ENCODE peak calls at places on chromosomes 12 and 14, in five cellular contexts. S is neural progenitor cell, C is OCI-LY7, U is esophagus muscularis mucosa, X is hepatocyte. E is an unnamed sample.

GRCh38 chr14:65208548-65208947 is 106.2 kb upstream of the MAX start:
- DNase-seq in S (no peak), C (peak), U (no peak), X (no peak), E (no peak)

GRCh38 chr14:50340945-50341344 is 28.8 kb downstream of the DMAC2L start:
- DNase-seq in S (peak), C (peak), U (peak), X (no peak), E (no peak)

GRCh38 chr14:100688598-100689499 is 37.8 kb upstream of the DLK1 start:
- DNase-seq in S (no peak), C (no peak), U (no peak), X (no peak), E (no peak)

GRCh38 chr14:59511916-59512530 is 27.7 kb downstream of the JKAMP start:
- DNase-seq in S (peak), C (peak), U (no peak), X (no peak), E (no peak)

GRCh38 chr14:105364100-105364708 is 34.1 kb upstream of the TEX22 start:
- DNase-seq in S (no peak), C (no peak), U (no peak), X (no peak), E (peak)

GRCh38 chr12:23949212-23950010 is at the start of gene SOX5:
- DNase-seq in S (peak), C (no peak), U (no peak), X (peak), E (no peak)

GRCh38 chr12:115155665-115156645 is 472.0 kb upstream of the TBX3 start:
- DNase-seq in S (no peak), C (no peak), U (peak), X (no peak), E (peak)

GRCh38 chr14:77950371-77950770 is 150.5 kb downstream of the ADCK1 start:
- DNase-seq in S (no peak), C (no peak), U (no peak), X (no peak), E (no peak)

GRCh38 chr14:68576496-68577244 is 216.2 kb downstream of the ZFP36L1 start:
- DNase-seq in S (no peak), C (no peak), U (no peak), X (peak), E (no peak)

GRCh38 chr12:116382456-116382902 is 105.0 kb upstream of the MED13L start:
- DNase-seq in S (peak), C (no peak), U (no peak), X (no peak), E (no peak)

GRCh38 chr12:15050664-15051063 is 77.8 kb downstream of the PDE6H start:
- DNase-seq in S (no peak), C (no peak), U (no peak), X (peak), E (no peak)

GRCh38 chr12:128930591-128930990 is 77.3 kb downstream of the GLT1D1 start:
- DNase-seq in S (peak), C (no peak), U (no peak), X (no peak), E (no peak)

GRCh38 chr12:108110844-108111243 is 18.2 kb upstream of the WSCD2 start:
- DNase-seq in S (no peak), C (no peak), U (no peak), X (no peak), E (no peak)

GRCh38 chr14:103361868-103362267 is 23.3 kb upstream of the MARK3 start:
- DNase-seq in S (no peak), C (no peak), U (no peak), X (no peak), E (peak)

GRCh38 chr12:89827592-89827991 is 119.0 kb upstream of the ATP2B1 start:
- DNase-seq in S (peak), C (no peak), U (no peak), X (no peak), E (no peak)

GRCh38 chr14:92883066-92883465 is 39.9 kb upstream of the CHGA start:
- DNase-seq in S (no peak), C (no peak), U (no peak), X (no peak), E (no peak)

GRCh38 chr12:22743700-22744099 is 118.7 kb downstream of the ETNK1 start:
- DNase-seq in S (no peak), C (no peak), U (no peak), X (no peak), E (no peak)

GRCh38 chr12:53867216-53868012 is 71.2 kb upstream of the HOXC13 start:
- DNase-seq in S (peak), C (no peak), U (no peak), X (peak), E (no peak)

GRCh38 chr12:86660488-86661171 is 404.4 kb upstream of the MGAT4C start:
- DNase-seq in S (no peak), C (no peak), U (no peak), X (no peak), E (no peak)

GRCh38 chr12:94777936-94778335 is 127.6 kb upstream of the TMCC3 start:
- DNase-seq in S (no peak), C (no peak), U (no peak), X (no peak), E (no peak)

GRCh38 chr12:94112116-94112515 is 36.3 kb upstream of the PLXNC1 start:
- DNase-seq in S (no peak), C (no peak), U (no peak), X (no peak), E (no peak)

GRCh38 chr14:89911018-89911919 is 43.3 kb downstream of the EFCAB11 start:
- DNase-seq in S (peak), C (no peak), U (no peak), X (peak), E (no peak)

GRCh38 chr14:36661506-36662257 is at the start of gene PAX9:
- DNase-seq in S (peak), C (peak), U (peak), X (peak), E (peak)

GRCh38 chr12:98532687-98533304 is 17.4 kb downstream of the TMPO start:
- DNase-seq in S (peak), C (peak), U (no peak), X (peak), E (no peak)

GRCh38 chr14:23936084-23936829 is 17.3 kb upstream of the DHRS4 start:
- DNase-seq in S (no peak), C (no peak), U (no peak), X (no peak), E (no peak)

GRCh38 chr12:55666508-55666907 is 29.8 kb downstream of the OR10P1 start:
- DNase-seq in S (no peak), C (no peak), U (no peak), X (no peak), E (no peak)

GRCh38 chr12:131407221-131408035 is 303.5 kb upstream of the SFSWAP start:
- DNase-seq in S (no peak), C (no peak), U (no peak), X (no peak), E (no peak)

GRCh38 chr12:129696952-129697351 is 206.9 kb downstream of the TMEM132D start:
- DNase-seq in S (no peak), C (no peak), U (peak), X (no peak), E (no peak)

GRCh38 chr14:94536836-94537235 is 24.4 kb upstream of the SERPINA4 start:
- DNase-seq in S (no peak), C (peak), U (no peak), X (no peak), E (no peak)

GRCh38 chr12:14768823-14769405 is 34.4 kb downstream of the WBP11 start:
- DNase-seq in S (peak), C (peak), U (no peak), X (peak), E (no peak)

GRCh38 chr12:85874064-85874463 is at the start of gene NTS:
- DNase-seq in S (peak), C (peak), U (no peak), X (peak), E (no peak)

GRCh38 chr14:26870722-26871121 is 272.9 kb upstream of the NOVA1 start:
- DNase-seq in S (no peak), C (no peak), U (no peak), X (no peak), E (no peak)
- H3K4me3 ChIP-seq in S (no peak), C (no peak), U (no peak), X (no peak), E (no peak)

DNA sequence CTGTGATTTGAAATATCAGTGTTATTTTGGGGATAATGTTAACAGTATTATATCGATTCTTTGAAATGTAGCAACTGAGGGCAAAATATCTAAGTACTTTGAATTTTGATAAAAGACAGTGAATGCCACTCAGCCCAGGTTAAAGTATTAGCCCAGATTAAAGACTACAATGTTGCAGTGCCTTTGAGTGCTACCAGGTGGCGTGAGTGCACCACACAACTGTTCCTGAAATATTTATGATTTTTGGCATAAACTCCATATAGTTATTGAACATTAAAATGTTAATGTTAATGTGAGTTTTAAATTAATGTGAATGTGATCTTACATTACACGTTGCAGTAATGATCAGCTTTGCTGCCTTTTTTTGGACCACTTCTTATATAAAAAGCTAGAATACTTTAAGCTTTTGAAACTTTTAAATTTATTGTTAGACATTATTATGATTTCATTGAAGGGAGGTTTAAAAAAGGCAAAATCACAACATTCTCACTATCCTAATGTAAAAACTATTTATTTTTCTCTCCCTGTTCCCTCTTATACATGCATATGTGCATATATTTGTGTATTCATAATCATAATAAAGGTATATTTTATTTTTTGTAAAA is 22.5 kb downstream of the MRPS35 start:
- DNase-seq in S (peak), C (peak), U (no peak), X (peak), E (no peak)
- TF ChIP-seq CTCF in S (peak), C (peak), U (peak), X (peak), E (peak)

DNA sequence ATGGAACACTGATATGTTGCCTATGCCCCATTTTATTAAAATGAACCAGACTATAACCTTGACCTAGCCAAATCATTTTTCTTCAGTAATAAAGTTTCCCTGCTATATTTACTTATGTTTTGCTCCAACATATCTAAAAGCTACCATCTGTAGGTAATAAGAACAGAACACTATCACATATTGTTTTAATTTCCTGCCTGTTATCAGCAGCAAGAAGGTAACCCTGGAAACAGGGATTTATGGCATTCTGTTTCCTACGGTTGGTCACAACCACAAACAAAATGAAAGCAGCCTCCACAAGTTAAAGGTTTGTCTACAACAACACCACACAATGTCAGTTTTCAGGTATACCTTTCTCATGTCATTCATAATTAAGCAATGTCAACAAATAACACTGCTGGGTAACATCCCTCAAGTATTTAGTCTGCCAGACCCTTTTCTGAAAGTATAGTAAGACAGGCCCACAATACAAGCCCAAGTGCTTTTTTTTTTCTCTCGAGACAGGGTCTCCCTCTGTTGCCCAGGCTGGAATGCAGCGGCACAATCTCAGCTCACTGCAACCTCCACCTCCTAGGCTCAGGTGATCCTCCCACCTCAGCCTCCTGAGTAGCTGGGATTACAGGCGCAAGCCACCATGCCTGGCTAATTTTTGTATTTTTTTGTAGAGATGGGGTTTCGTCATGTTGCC is 25.5 kb downstream of the GCH1 start:
- DNase-seq in S (no peak), C (no peak), U (peak), X (no peak), E (no peak)
- H3K4me3 ChIP-seq in S (no peak), C (no peak), U (no peak), X (no peak), E (no peak)

DNA sequence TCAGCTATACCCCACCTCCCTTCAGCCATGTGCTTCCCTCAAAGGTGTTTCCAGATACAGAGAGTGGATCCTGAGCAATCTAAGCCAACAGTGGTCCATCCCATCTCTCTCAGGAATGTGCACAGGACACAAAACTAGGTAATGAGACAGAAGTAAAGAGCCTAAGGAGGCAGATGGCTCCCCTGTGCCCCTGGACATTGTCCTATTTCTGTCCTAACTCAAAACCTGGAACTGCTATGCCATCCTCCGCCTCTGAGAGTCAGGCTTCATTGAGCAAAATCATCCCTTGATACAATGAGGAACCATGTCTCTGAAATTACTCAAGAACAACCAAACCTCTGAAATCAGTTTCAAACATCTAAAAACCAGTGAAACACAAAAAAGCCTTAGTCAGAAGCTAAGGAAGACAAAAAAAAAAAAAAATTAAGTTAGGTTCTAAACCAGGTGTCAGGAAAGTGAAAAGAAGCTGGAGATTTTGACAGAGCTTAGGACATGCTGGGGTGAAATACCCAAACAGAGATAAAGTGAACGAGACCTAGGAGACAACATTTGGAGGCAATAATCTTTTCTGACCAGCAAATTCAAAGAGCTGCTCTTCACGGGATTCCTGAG is 200.3 kb upstream of the PLEKHG7 start:
- DNase-seq in S (no peak), C (peak), U (no peak), X (peak), E (no peak)
- TF ChIP-seq CTCF in S (no peak), C (peak), U (no peak), X (peak), E (no peak)

DNA sequence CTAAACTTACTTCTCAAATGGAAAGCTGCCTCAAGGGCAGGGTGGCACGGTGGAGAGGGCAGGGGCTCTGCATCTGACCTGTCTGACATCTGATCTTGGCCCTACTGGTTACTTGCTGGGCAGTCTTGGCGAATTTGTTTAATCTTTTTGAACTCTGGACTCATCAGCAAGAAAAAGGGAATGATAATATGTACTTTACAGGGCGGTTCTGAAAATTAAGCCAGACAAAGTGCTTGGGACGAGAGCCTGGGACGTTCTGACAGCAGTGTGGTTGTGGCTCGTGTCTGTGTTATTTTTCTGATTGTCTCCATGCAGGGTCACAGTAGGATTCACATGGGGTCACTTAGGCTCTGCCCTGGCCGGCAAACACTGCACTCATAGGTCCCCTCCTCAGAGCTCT is 659.3 kb downstream of the VRK1 start:
- DNase-seq in S (no peak), C (no peak), U (no peak), X (no peak), E (no peak)
- H3K4me3 ChIP-seq in S (no peak), C (no peak), U (no peak), X (no peak), E (no peak)

GRCh38 chr12:132948146-132949066 is 7.7 kb downstream of the ZNF605 start:
- DNase-seq in S (no peak), C (no peak), U (no peak), X (no peak), E (no peak)

GRCh38 chr12:132949936-132950837 is 5.9 kb downstream of the ZNF605 start:
- DNase-seq in S (no peak), C (no peak), U (no peak), X (no peak), E (no peak)

GRCh38 chr12:132942611-132943010 is 13.5 kb downstream of the ZNF605 start:
- DNase-seq in S (no peak), C (no peak), U (no peak), X (no peak), E (no peak)

GRCh38 chr12:132946507-132946820 is 9.6 kb downstream of the ZNF605 start:
- DNase-seq in S (no peak), C (no peak), U (no peak), X (no peak), E (no peak)

DNA sequence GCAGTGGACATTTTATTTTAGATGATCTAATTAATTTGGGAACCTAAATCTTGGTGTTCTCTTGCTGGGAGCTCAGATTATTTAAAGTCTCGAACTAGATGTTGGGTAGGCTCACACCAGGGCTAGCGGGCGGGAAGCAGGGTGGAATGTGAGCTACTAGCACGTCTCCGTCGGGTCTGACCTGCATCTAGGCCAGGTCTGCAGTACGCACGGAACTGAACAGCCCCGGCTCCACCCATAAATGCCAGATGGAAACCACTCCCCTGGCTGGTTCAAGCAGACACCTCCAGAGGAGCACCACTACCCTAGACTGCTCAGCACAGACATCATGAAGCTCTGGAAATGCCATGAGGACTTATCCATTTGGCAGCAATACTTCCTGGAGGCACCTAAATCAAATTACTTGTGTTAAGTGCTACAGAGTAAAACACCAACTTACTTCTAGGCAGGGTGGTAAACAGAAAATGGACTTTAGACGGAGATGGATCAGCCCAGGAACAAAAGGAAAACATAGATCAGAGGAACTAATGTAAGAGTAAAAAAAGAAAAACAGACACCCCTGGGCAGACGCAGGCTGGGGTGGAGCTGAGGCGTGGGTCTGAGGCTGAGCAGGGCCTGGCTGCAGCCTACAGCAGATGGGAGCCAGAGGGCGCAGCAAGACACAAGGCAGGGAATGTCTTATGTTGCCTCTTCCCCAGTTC is 10.2 kb downstream of the ZNF605 start:
- DNase-seq in S (no peak), C (no peak), U (no peak), X (no peak), E (no peak)
- TF ChIP-seq CTCF in S (no peak), C (no peak), U (no peak), X (no peak), E (no peak)

GRCh38 chr12:62192486-62193250 is 67.5 kb upstream of the USP15 start:
- DNase-seq in S (peak), C (peak), U (no peak), X (peak), E (peak)

GRCh38 chr12:62194031-62194430 is 66.2 kb upstream of the USP15 start:
- DNase-seq in S (no peak), C (no peak), U (no peak), X (no peak), E (no peak)

GRCh38 chr12:62191747-62192485 is 68.3 kb upstream of the USP15 start:
- DNase-seq in S (peak), C (no peak), U (no peak), X (peak), E (no peak)

GRCh38 chr12:62190921-62191746 is 69.1 kb upstream of the USP15 start:
- DNase-seq in S (peak), C (no peak), U (no peak), X (peak), E (no peak)

GRCh38 chr12:62190081-62190480 is 70.1 kb upstream of the USP15 start:
- DNase-seq in S (peak), C (no peak), U (no peak), X (no peak), E (no peak)
- H3K4me3 ChIP-seq in S (peak), C (no peak), U (no peak), X (peak), E (no peak)

GRCh38 chr12:77617818-77618217 is 212.9 kb upstream of the NAV3 start:
- DNase-seq in S (no peak), C (no peak), U (no peak), X (no peak), E (no peak)

DNA sequence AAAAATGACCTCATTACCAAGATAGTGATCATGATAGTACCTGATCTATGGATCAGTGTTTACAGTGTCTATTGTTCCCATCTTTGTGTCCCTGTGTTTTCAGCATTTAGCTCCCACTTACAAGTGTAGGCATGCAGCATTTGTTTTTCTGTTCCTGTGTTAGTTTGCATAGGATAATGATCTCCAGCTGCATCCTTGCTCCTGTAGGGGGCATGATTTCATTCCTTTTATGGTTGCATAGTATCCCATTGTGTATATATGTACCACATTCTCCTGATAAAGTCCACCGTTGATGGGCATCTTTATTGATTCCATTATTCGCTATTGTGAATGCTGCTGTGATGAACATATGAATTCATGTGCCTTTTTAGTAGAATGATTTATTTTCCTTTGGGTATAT is 215.4 kb upstream of the NAV3 start:
- DNase-seq in S (peak), C (peak), U (no peak), X (no peak), E (no peak)
- TF ChIP-seq CTCF in S (peak), C (peak), U (no peak), X (no peak), E (peak)

E was measured in BJ.